ENCODE peak calls at places on chromosome 2, in eight cellular contexts. S is sigmoid colon, V is endothelial cell of umbilical vein, G is vagina, C is transverse colon, A is H1, H is stomach, W is GM12878. M is an unnamed sample.

GRCh38 chr2:54965425-54965824 is 84.8 kb downstream of the RTN4 start:
- DNase-seq in S (no peak), V (no peak), W (no peak), A (no peak), G (no peak), C (no peak), H (no peak), M (no peak)

GRCh38 chr2:105104208-105104731 is 66.4 kb downstream of the MRPS9 start:
- DNase-seq in G (no peak), S (no peak), A (no peak), C (no peak), H (no peak), W (no peak), V (no peak), M (no peak)

GRCh38 chr2:236843604-236844003 is 242.1 kb upstream of the COPS8 start:
- DNase-seq in G (no peak), S (peak; percentile 26), H (no peak), W (no peak), V (no peak), A (no peak), C (no peak), M (no peak)

GRCh38 chr2:140502951-140503630 is 1627.7 kb downstream of the LRP1B start:
- DNase-seq in C (no peak), A (no peak), S (no peak), H (no peak), G (no peak), W (no peak), V (peak; percentile 19), M (peak; percentile 27)

GRCh38 chr2:156589381-156590079 is 153.4 kb downstream of the GPD2 start:
- DNase-seq in S (no peak), H (peak; percentile 31), C (peak; percentile 12), A (no peak), W (no peak), G (no peak), V (peak; percentile 60), M (peak; percentile 25)

GRCh38 chr2:181858600-181858999 is 32.9 kb upstream of the ITPRID2 start:
- DNase-seq in H (no peak), G (no peak), S (no peak), A (no peak), W (no peak), C (no peak), V (no peak), M (no peak)

GRCh38 chr2:177242136-177242987 is 22.2 kb downstream of the NFE2L2 start:
- DNase-seq in H (no peak), C (no peak), G (no peak), V (peak; percentile 91), A (no peak), W (no peak), S (peak; percentile 67), M (peak; percentile 84)

GRCh38 chr2:98893871-98894270 is 42.2 kb downstream of the CRACDL start:
- DNase-seq in H (no peak), G (no peak), W (no peak), C (no peak), V (no peak), A (no peak), S (no peak), M (no peak)

GRCh38 chr2:112021781-112022231 is 33.3 kb upstream of the TMEM87B start:
- DNase-seq in A (no peak), C (no peak), H (no peak), G (no peak), W (no peak), V (no peak), S (no peak), M (no peak)

GRCh38 chr2:158325031-158325781 is 131.3 kb downstream of the CCDC148 start:
- DNase-seq in G (no peak), H (no peak), C (no peak), V (no peak), W (no peak), S (no peak), A (no peak), M (no peak)

GRCh38 chr2:182182436-182182835 is 196.8 kb downstream of the PPP1R1C start:
- DNase-seq in W (no peak), H (no peak), A (no peak), C (no peak), G (no peak), S (no peak), V (peak; percentile 93), M (no peak)

GRCh38 chr2:208319403-208319802 is 53.3 kb downstream of the PIKFYVE start:
- DNase-seq in W (peak; percentile 55), S (no peak), A (no peak), G (no peak), V (no peak), C (no peak), H (no peak), M (no peak)

GRCh38 chr2:72106978-72107377 is 40.7 kb downstream of the CYP26B1 start:
- DNase-seq in A (peak; percentile 23), W (no peak), H (no peak), G (no peak), C (no peak), S (no peak), V (no peak), M (no peak)

GRCh38 chr2:37721219-37721600 is 49.8 kb upstream of the CDC42EP3 start:
- DNase-seq in G (no peak), V (no peak), W (no peak), S (no peak), H (no peak), A (no peak), C (no peak), M (no peak)

GRCh38 chr2:228592925-228593324 is 411.4 kb upstream of the SPHKAP start:
- DNase-seq in A (no peak), H (no peak), W (no peak), C (no peak), S (no peak), G (no peak), V (no peak), M (no peak)

GRCh38 chr2:187546762-187547333 is 7.4 kb downstream of the TFPI start:
- DNase-seq in S (no peak), G (no peak), V (no peak), H (no peak), W (no peak), C (no peak), A (no peak), M (no peak)
- H3K4me1 ChIP-seq in S (no peaks in the 10 kb centered on the region), G (peaks cover 35% of the 10 kb centered on the region), V (peaks cover 98% of the 10 kb centered on the region), H (peaks cover 13% of the 10 kb centered on the region), W (no peaks in the 10 kb centered on the region), C (peaks cover 2% of the 10 kb centered on the region), A (no peaks in the 10 kb centered on the region), M (peaks cover 89% of the 10 kb centered on the region)

DNA sequence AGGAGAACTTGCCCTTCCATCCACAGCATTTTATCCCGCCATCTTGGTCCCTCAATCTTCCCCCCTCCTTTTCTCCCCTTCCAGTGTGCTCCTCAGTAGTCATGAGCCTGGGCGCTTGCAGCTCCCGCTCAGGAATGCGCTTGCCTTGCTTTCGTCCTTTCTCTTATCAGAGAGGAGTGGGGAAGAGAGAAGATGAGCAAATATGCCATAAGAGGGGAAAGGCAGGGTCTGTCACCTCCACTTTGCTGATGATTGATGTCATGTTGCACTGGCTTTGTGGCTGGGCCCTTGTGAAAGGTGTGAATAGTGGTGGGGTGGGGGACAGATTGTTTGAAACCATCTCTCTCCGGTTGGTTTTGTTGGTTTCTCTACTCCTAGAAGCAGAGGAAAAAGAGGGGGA is 569.3 kb downstream of the TNS1 start:
- DNase-seq in S (no peak), H (no peak), W (no peak), G (no peak), A (no peak), C (no peak), V (no peak), M (no peak)
- TF ChIP-seq POLR2AphosphoS5 in S (no peak), H (no peak), W (no peak), G (no peak), A (no peak), C (no peak), V (no peak), M (no peak)

DNA sequence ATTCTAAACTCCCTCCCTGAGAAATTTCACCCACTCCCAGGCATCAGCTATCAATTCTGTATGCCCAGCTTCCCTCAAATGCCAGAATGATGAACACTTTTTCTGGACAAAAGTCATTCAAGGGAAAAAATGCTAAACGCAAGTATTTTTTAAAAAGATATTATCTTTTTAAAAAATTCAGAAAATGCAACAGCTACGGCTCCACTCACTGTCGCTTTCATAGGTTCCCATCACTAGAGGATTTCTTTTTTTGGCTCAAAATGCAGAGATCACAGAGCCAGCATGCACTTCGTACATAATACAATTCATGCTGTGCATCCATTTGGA is 5.1 kb downstream of the CAPG start:
- DNase-seq in A (no peak), C (no peak), S (no peak), G (no peak), H (no peak), V (no peak), W (no peak), M (no peak)
- H3K4me1 ChIP-seq in A (peaks cover 10% of the 10 kb centered on the region), C (peaks cover 20% of the 10 kb centered on the region), S (peaks cover 14% of the 10 kb centered on the region), G (peaks cover 45% of the 10 kb centered on the region), H (peaks cover 24% of the 10 kb centered on the region), V (peaks cover 5% of the 10 kb centered on the region), W (peaks cover 21% of the 10 kb centered on the region), M (peaks cover 21% of the 10 kb centered on the region)

DNA sequence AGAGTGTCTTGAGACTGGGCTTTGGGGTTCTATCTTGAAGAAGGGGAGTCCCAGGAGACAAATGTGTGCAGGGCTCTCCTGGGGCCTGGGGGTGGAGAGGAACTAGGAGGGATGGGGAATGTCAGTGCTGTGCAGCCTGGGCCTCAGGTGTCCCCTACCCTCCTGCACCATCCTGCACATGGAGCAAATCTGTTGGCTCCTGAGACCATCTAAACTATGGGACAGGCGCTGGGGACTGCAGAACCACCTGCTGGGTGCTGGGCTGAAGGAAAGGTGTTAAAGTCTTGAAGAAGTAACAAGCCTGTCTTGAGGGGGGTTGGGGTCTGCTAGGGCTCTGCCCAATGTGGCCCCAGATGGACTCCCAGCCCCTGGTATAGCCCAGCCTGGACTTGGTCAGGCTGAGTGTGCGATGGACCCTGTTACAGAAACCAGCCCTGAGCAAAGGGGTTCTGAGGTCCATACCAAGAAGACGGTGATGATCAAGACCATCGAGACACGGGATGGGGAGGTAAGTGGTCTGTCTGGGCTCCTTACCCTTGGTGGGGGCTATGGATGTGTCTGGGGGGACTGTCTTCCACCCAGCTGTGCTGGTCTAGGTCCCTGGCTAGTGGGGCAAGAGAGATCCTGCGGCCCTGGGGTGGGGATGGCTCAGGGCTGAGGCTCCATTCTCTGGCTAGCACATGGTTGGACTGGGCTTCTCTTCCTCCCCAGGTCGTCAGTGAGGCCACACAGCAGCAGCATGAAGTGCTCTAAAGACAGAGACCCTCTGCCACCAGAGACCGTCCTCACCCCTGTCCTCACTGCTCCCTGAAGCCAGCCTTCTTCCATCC is 7.3 kb downstream of the DES start:
- DNase-seq in S (peak; percentile 67), G (no peak), C (no peak), A (no peak), W (no peak), V (no peak), H (no peak), M (no peak)
- TF ChIP-seq POLR2AphosphoS5 in S (peak; percentile 49), G (no peak), C (no peak), A (no peak), W (no peak), V (no peak), H (no peak), M (no peak)

M was measured in Panc1.